ENCODE peak calls at places on chromosomes 5 and 9, in five cellular contexts. One of them, this sample, is unnamed.
A peak's percentile ranks its signal among the peaks of the same experiment; 100 is the strongest.

GRCh38 chr9:34578241-34579096 is 11.1 kb downstream of the CNTFR start:
- DNase-seq in tibial nerve: no peak
- DNase-seq in stomach: no peak
- DNase-seq in ovary: no peak
- DNase-seq in esophagus muscularis mucosa: no peak
- DNase-seq in this sample: no peak

GRCh38 chr5:66617991-66618768 is 22.0 kb downstream of the MAST4 start:
- DNase-seq in tibial nerve: no peak
- DNase-seq in stomach: no peak
- DNase-seq in ovary: no peak
- DNase-seq in esophagus muscularis mucosa: no peak
- DNase-seq in this sample: no peak

GRCh38 chr9:121788686-121789366 is 137.4 kb downstream of the DAB2IP start:
- DNase-seq in tibial nerve: no peak
- DNase-seq in stomach: no peak
- DNase-seq in ovary: no peak
- DNase-seq in esophagus muscularis mucosa: no peak
- DNase-seq in this sample: no peak

GRCh38 chr9:73026375-73026774 is 73.5 kb upstream of the ALDH1A1 start:
- DNase-seq in tibial nerve: no peak
- DNase-seq in stomach: no peak
- DNase-seq in ovary: no peak
- DNase-seq in esophagus muscularis mucosa: no peak
- DNase-seq in this sample: no peak

GRCh38 chr9:121613009-121613766 is 38.2 kb upstream of the DAB2IP start:
- DNase-seq in tibial nerve: no peak
- DNase-seq in stomach: no peak
- DNase-seq in ovary: no peak
- DNase-seq in esophagus muscularis mucosa: no peak
- DNase-seq in this sample: no peak

GRCh38 chr9:93590609-93591234 is 14.3 kb downstream of the PHF2 start:
- DNase-seq in tibial nerve: no peak
- DNase-seq in stomach: no peak
- DNase-seq in ovary: no peak
- DNase-seq in esophagus muscularis mucosa: no peak
- DNase-seq in this sample: peak; percentile 38

GRCh38 chr9:132005896-132006295 is 73.8 kb downstream of the MED27 start:
- DNase-seq in tibial nerve: no peak
- DNase-seq in stomach: no peak
- DNase-seq in ovary: no peak
- DNase-seq in esophagus muscularis mucosa: no peak
- DNase-seq in this sample: no peak

GRCh38 chr5:43564289-43564850 is 7.5 kb upstream of the PAIP1 start:
- DNase-seq in tibial nerve: no peak
- DNase-seq in stomach: no peak
- DNase-seq in ovary: no peak
- DNase-seq in esophagus muscularis mucosa: no peak
- DNase-seq in this sample: no peak

GRCh38 chr9:81625969-81626368 is 63.4 kb downstream of the TLE1 start:
- DNase-seq in tibial nerve: no peak
- DNase-seq in stomach: no peak
- DNase-seq in ovary: no peak
- DNase-seq in esophagus muscularis mucosa: no peak
- DNase-seq in this sample: no peak

GRCh38 chr5:132260714-132261615 is 3.5 kb downstream of the PDLIM4 start:
- DNase-seq in tibial nerve: peak; percentile 69
- DNase-seq in stomach: peak; percentile 59
- DNase-seq in ovary: peak; percentile 67
- DNase-seq in esophagus muscularis mucosa: no peak
- DNase-seq in this sample: peak; percentile 79

GRCh38 chr5:19891658-19892057 is 96.3 kb downstream of the CDH18 start:
- DNase-seq in tibial nerve: no peak
- DNase-seq in stomach: no peak
- DNase-seq in ovary: no peak
- DNase-seq in esophagus muscularis mucosa: no peak
- DNase-seq in this sample: no peak

GRCh38 chr9:2749485-2749884 is 32.2 kb downstream of the KCNV2 start:
- DNase-seq in tibial nerve: no peak
- DNase-seq in stomach: no peak
- DNase-seq in ovary: no peak
- DNase-seq in esophagus muscularis mucosa: no peak
- DNase-seq in this sample: no peak

GRCh38 chr5:53319306-53319705 is 161.1 kb upstream of the FST start:
- DNase-seq in tibial nerve: no peak
- DNase-seq in stomach: no peak
- DNase-seq in ovary: no peak
- DNase-seq in esophagus muscularis mucosa: no peak
- DNase-seq in this sample: no peak

GRCh38 chr5:78889759-78890158 is 95.4 kb downstream of the ARSB start:
- DNase-seq in tibial nerve: no peak
- DNase-seq in stomach: no peak
- DNase-seq in ovary: no peak
- DNase-seq in esophagus muscularis mucosa: no peak
- DNase-seq in this sample: no peak

GRCh38 chr5:78886650-78887230 is 98.4 kb downstream of the ARSB start:
- DNase-seq in tibial nerve: no peak
- DNase-seq in stomach: no peak
- DNase-seq in ovary: no peak
- DNase-seq in esophagus muscularis mucosa: no peak
- DNase-seq in this sample: no peak

GRCh38 chr5:78890663-78891379 is 94.3 kb downstream of the ARSB start:
- DNase-seq in tibial nerve: no peak
- DNase-seq in stomach: no peak
- DNase-seq in ovary: no peak
- DNase-seq in esophagus muscularis mucosa: no peak
- DNase-seq in this sample: no peak

GRCh38 chr5:78888580-78889187 is 96.4 kb downstream of the ARSB start:
- DNase-seq in tibial nerve: no peak
- DNase-seq in stomach: no peak
- DNase-seq in ovary: peak; percentile 25
- DNase-seq in esophagus muscularis mucosa: no peak
- DNase-seq in this sample: no peak

GRCh38 chr5:78887384-78888118 is 97.6 kb downstream of the ARSB start:
- DNase-seq in tibial nerve: no peak
- DNase-seq in stomach: no peak
- DNase-seq in ovary: no peak
- DNase-seq in esophagus muscularis mucosa: no peak
- DNase-seq in this sample: no peak
- TF ChIP-seq EP300 in tibial nerve: no peak
- TF ChIP-seq EP300 in stomach: no peak
- TF ChIP-seq EP300 in ovary: no peak
- TF ChIP-seq EP300 in esophagus muscularis mucosa: no peak
- TF ChIP-seq EP300 in this sample: no peak

GRCh38 chr9:4246969-4247368 is 52.9 kb downstream of the GLIS3 start:
- DNase-seq in tibial nerve: no peak
- DNase-seq in stomach: no peak
- DNase-seq in ovary: no peak
- DNase-seq in esophagus muscularis mucosa: no peak
- DNase-seq in this sample: no peak

GRCh38 chr9:4242239-4242638 is 57.6 kb downstream of the GLIS3 start:
- DNase-seq in tibial nerve: no peak
- DNase-seq in stomach: no peak
- DNase-seq in ovary: no peak
- DNase-seq in esophagus muscularis mucosa: no peak
- DNase-seq in this sample: no peak

GRCh38 chr9:4243113-4243512 is 56.8 kb downstream of the GLIS3 start:
- DNase-seq in tibial nerve: no peak
- DNase-seq in stomach: no peak
- DNase-seq in ovary: no peak
- DNase-seq in esophagus muscularis mucosa: no peak
- DNase-seq in this sample: no peak

GRCh38 chr9:4241552-4241951 is 58.3 kb downstream of the GLIS3 start:
- DNase-seq in tibial nerve: no peak
- DNase-seq in stomach: no peak
- DNase-seq in ovary: no peak
- DNase-seq in esophagus muscularis mucosa: no peak
- DNase-seq in this sample: no peak

DNA sequence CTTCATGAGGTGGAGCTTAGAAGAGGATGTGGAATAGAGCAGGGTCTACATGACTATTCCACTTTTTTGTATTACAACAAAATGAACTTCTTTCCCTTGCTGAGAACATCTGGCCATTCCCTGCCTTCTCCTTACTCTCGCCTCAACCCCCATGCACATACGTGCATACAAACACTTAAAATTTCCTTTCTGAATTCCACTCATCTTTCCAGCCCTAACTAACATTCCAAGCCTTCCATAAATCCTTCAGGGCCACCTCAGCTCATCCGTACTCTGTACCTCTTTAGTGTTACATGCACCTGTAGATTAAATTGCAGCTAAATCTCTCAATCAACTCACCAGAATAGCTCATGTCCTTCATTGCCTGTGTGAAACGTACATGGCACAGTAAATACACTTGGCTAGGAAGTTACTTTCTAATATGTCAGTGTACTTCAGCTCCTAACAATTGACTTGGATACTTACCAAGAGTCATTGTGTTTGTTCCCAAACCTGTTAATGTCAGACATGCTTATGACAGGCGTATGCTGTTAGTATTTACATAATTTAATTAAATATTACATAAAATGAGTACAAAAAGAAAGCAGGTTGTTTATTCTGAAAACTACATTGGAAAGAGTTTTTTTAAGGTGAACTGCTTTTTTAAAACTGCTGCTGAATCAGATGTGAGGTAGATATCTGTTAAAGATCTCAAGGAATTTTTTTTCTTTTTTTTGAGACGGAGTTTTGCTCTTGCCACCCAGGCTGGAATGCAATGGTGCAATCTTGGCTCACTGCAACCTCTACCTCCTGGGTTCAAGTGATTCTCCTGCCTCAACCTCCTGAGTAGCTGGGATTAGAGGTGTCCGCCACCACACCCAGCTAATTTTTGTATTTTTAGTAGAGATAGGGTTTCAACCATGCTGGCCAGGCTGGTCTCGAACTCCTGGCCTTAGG is 55.7 kb downstream of the GLIS3 start:
- DNase-seq in tibial nerve: no peak
- DNase-seq in stomach: no peak
- DNase-seq in ovary: no peak
- DNase-seq in esophagus muscularis mucosa: no peak
- DNase-seq in this sample: no peak
- TF ChIP-seq EP300 in tibial nerve: no peak
- TF ChIP-seq EP300 in stomach: no peak
- TF ChIP-seq EP300 in ovary: no peak
- TF ChIP-seq EP300 in esophagus muscularis mucosa: no peak
- TF ChIP-seq EP300 in this sample: no peak

GRCh38 chr9:89884356-89885083 is 279.7 kb downstream of the GADD45G start:
- DNase-seq in tibial nerve: no peak
- DNase-seq in stomach: peak; percentile 13
- DNase-seq in ovary: peak; percentile 16
- DNase-seq in esophagus muscularis mucosa: peak; percentile 81
- DNase-seq in this sample: no peak
- TF ChIP-seq EP300 in tibial nerve: no peak
- TF ChIP-seq EP300 in stomach: no peak
- TF ChIP-seq EP300 in ovary: no peak
- TF ChIP-seq EP300 in esophagus muscularis mucosa: no peak
- TF ChIP-seq EP300 in this sample: no peak

DNA sequence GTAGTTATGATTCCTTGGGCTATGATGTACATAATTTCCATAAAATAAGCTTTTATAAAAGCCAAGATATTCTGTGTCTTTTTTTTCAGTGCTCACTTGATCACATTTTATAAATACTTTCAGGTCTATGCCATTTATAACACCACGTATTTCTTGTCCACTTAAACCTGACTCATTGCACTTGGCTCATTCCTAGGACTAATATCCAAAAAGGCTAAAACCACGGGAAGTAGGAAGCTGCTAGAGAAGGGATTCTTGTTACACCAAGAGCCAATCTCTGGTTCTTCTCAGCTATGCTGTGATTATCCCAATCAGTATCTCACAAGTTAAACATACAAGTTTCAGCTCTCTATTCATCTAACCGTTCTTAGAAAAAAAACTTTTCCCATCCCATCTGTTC is 80.4 kb upstream of the CDH6 start:
- DNase-seq in tibial nerve: no peak
- DNase-seq in stomach: no peak
- DNase-seq in ovary: no peak
- DNase-seq in esophagus muscularis mucosa: peak; percentile 19
- DNase-seq in this sample: no peak
- TF ChIP-seq EP300 in tibial nerve: no peak
- TF ChIP-seq EP300 in stomach: no peak
- TF ChIP-seq EP300 in ovary: no peak
- TF ChIP-seq EP300 in esophagus muscularis mucosa: no peak
- TF ChIP-seq EP300 in this sample: no peak

This sample was measured in suprapubic skin.